ENCODE peak calls at places on chromosomes 7 and 10, in seven cellular contexts. Q is H1, P is GM12878, Y is SK-N-SH, S is HCT116, F is HepG2, M is K562. Z is an unnamed sample.

GRCh38 chr7:131164900-131165254 is 162.8 kb upstream of the MKLN1 start:
- DNase-seq in Q (no peak), P (no peak), Y (no peak), S (no peak), F (no peak), M (no peak), Z (no peak)

GRCh38 chr10:33772370-33773331 is 438.2 kb upstream of the NRP1 start:
- DNase-seq in Q (peak; percentile 75), P (no peak), Y (no peak), S (no peak), F (no peak), M (no peak), Z (no peak)

GRCh38 chr7:26328498-26329390 is 37.1 kb downstream of the SNX10 start:
- DNase-seq in Q (no peak), P (no peak), Y (no peak), S (no peak), F (no peak), M (no peak), Z (no peak)

GRCh38 chr10:119006451-119007210 is 22.9 kb upstream of the NANOS1 start:
- DNase-seq in Q (no peak), P (no peak), Y (peak; percentile 48), S (no peak), F (peak; percentile 69), M (no peak), Z (no peak)

GRCh38 chr10:14564268-14564744 is 210.4 kb downstream of the FAM107B start:
- DNase-seq in Q (no peak), P (no peak), Y (no peak), S (no peak), F (no peak), M (no peak), Z (no peak)

GRCh38 chr10:28963539-28964221 is 286.4 kb downstream of the BAMBI start:
- DNase-seq in Q (no peak), P (no peak), Y (no peak), S (no peak), F (no peak), M (no peak), Z (no peak)

GRCh38 chr7:64887756-64888508 is 15.1 kb upstream of the ZNF273 start:
- DNase-seq in Q (peak; percentile 46), P (no peak), Y (peak; percentile 58), S (no peak), F (peak; percentile 27), M (no peak), Z (no peak)

GRCh38 chr10:34407227-34407626 is 407.9 kb downstream of the PARD3 start:
- DNase-seq in Q (no peak), P (no peak), Y (peak; percentile 5), S (no peak), F (no peak), M (no peak), Z (no peak)

GRCh38 chr10:104485632-104486031 is 132.0 kb downstream of the CFAP58 start:
- DNase-seq in Q (no peak), P (no peak), Y (no peak), S (peak; percentile 16), F (no peak), M (peak; percentile 9), Z (no peak)

GRCh38 chr7:4650471-4651047 is 31.5 kb upstream of the FOXK1 start:
- DNase-seq in Q (no peak), P (no peak), Y (no peak), S (no peak), F (peak; percentile 34), M (no peak), Z (no peak)

GRCh38 chr7:51080622-51081269 is 235.9 kb downstream of the COBL start:
- DNase-seq in Q (peak; percentile 82), P (no peak), Y (no peak), S (no peak), F (no peak), M (no peak), Z (no peak)

GRCh38 chr7:11775401-11775800 is 56.6 kb downstream of the THSD7A start:
- DNase-seq in Q (no peak), P (no peak), Y (no peak), S (no peak), F (no peak), M (no peak), Z (no peak)

GRCh38 chr10:126911301-126911700 is 6.1 kb downstream of the DOCK1 start:
- DNase-seq in Q (no peak), P (no peak), Y (no peak), S (no peak), F (no peak), M (no peak), Z (no peak)
- TF ChIP-seq JUND in Q (no peak), P (no peak), Y (no peak), S (no peak), F (no peak), M (no peak), Z (no peak)

GRCh38 chr7:99254390-99254789 is 18.2 kb upstream of the MYH16 start:
- DNase-seq in Q (no peak), P (no peak), Y (no peak), S (no peak), F (no peak), M (no peak), Z (no peak)

GRCh38 chr7:99249985-99250575 is 22.6 kb upstream of the MYH16 start:
- DNase-seq in Q (no peak), P (no peak), Y (no peak), S (no peak), F (no peak), M (no peak), Z (no peak)

GRCh38 chr7:99253369-99253768 is 19.3 kb upstream of the MYH16 start:
- DNase-seq in Q (no peak), P (no peak), Y (no peak), S (no peak), F (no peak), M (no peak), Z (no peak)

GRCh38 chr7:99255463-99255862 is 17.2 kb upstream of the MYH16 start:
- DNase-seq in Q (no peak), P (no peak), Y (no peak), S (no peak), F (no peak), M (no peak), Z (no peak)

DNA sequence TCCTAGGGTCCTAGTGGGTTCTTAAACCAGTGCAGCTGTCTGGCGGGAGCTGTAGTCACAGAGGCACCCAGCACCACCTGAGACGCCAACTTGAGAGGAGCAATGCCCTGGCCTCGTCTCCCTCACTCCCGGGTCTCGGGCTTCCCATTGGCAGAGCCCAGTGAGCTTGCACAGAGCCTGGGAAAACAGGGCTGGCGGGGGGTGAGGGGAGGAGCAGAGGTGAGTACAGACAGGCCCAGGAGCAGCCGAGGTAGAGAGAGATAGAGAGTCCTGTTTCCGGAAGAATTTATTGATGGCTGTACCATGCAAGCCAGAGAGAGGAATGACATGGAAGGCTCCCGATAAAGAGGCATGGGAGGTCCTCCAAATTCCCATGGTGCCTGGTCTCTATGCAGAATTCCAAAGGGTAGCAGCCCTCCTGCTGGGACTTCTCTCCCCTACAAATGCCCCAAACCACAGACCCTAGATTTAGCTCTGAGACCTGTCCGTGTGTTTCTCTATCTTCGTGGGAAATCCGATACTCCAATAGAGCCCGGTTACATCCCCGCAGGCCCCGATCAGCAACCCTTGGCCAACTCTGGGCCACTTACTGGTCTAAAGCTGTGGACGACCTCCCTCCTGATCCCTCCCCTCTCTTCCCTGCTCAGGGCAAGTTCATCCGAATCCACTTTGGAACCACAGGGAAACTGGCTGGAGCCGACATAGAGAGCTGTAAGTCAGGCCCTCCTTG is 20.3 kb upstream of the MYH16 start:
- DNase-seq in Q (no peak), P (no peak), Y (no peak), S (no peak), F (no peak), M (no peak), Z (no peak)
- TF ChIP-seq JUND in Q (no peak), P (no peak), Y (no peak), S (no peak), F (no peak), M (no peak), Z (no peak)

GRCh38 chr7:149856583-149856982 is 17.2 kb upstream of the ATP6V0E2 start:
- DNase-seq in Q (no peak), P (no peak), Y (no peak), S (no peak), F (no peak), M (no peak), Z (no peak)

GRCh38 chr7:149853157-149853556 is 15.0 kb downstream of the ZNF862 start:
- DNase-seq in Q (no peak), P (no peak), Y (no peak), S (no peak), F (no peak), M (no peak), Z (no peak)

GRCh38 chr7:149859369-149859768 is 14.4 kb upstream of the ATP6V0E2 start:
- DNase-seq in Q (no peak), P (no peak), Y (no peak), S (no peak), F (no peak), M (no peak), Z (no peak)

GRCh38 chr7:149854611-149855367 is 16.6 kb downstream of the ZNF862 start:
- DNase-seq in Q (no peak), P (no peak), Y (peak; percentile 81), S (peak; percentile 36), F (peak; percentile 53), M (peak; percentile 53), Z (peak; percentile 49)

GRCh38 chr7:149855368-149856305 is 17.5 kb downstream of the ZNF862 start:
- DNase-seq in Q (no peak), P (no peak), Y (no peak), S (peak; percentile 78), F (peak; percentile 30), M (peak; percentile 78), Z (no peak)
- TF ChIP-seq JUND in Q (peak; percentile 89), P (no peak), Y (peak; percentile 53), S (peak; percentile 84), F (no peak), M (peak; percentile 89), Z (no peak)

GRCh38 chr10:128172756-128173155 is 46.5 kb upstream of the MKI67 start:
- DNase-seq in Q (no peak), P (no peak), Y (no peak), S (no peak), F (no peak), M (no peak), Z (peak; percentile 40)

GRCh38 chr10:128174581-128175559 is 48.6 kb upstream of the MKI67 start:
- DNase-seq in Q (no peak), P (no peak), Y (no peak), S (peak; percentile 21), F (peak; percentile 32), M (no peak), Z (no peak)

GRCh38 chr10:128180843-128181242 is 54.6 kb upstream of the MKI67 start:
- DNase-seq in Q (no peak), P (no peak), Y (no peak), S (no peak), F (no peak), M (no peak), Z (no peak)

GRCh38 chr10:128173383-128173782 is 47.2 kb upstream of the MKI67 start:
- DNase-seq in Q (no peak), P (no peak), Y (no peak), S (no peak), F (peak; percentile 41), M (no peak), Z (peak; percentile 37)

DNA sequence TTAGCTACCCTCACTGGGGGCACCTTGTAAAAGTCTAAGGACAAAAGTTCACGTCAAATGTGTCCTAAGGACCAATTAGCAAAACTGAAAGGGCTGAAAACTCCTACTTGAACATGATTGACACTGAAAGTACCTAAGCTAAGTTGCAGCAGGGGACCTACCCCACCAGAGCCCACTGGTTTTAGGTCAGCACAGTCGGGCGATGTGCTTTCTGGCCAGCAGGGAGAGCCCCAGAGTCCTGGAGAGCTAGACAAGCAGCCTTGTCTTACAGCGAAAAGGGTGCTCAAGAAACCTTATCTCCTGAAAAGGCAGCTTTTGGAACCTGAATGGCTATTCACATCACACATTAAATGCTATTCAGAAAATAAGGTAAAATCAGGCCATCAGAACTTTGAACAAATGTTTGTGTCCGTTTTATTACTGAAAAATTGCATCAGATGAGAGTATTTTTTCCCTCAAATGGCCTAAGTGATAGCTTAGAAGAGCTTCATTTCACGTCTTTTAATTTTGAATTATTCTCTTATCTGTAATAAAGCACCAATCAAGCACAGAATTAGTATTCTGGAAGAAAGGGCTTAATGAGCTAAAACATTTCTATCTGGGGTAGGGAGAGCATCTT is 52.2 kb upstream of the MKI67 start:
- DNase-seq in Q (peak; percentile 39), P (no peak), Y (peak; percentile 39), S (peak; percentile 41), F (peak; percentile 33), M (peak; percentile 29), Z (peak; percentile 52)
- TF ChIP-seq JUND in Q (no peak), P (no peak), Y (no peak), S (no peak), F (no peak), M (no peak), Z (no peak)